ENCODE peak calls at places on chromosomes 13 and 19, in nine cellular contexts. J is stomach, F is transverse colon, I is GM12878, X is A549, H is tibial nerve, Q is K562, W is sigmoid colon, C is ovary. R is an unnamed sample.
A peak's percentile ranks its signal among the peaks of the same experiment; 100 is the strongest.

GRCh38 chr19:9943744-9944143 is 7.4 kb upstream of the OLFM2 start:
- DNase-seq in H (no peak), F (no peak), W (no peak), C (no peak), X (no peak), Q (no peak), J (no peak), I (no peak), R (no peak)

GRCh38 chr19:38796154-38796553 is 7.2 kb downstream of the LGALS7B start:
- DNase-seq in H (no peak), X (no peak), I (no peak), J (no peak), C (no peak), F (no peak), Q (no peak), W (no peak), R (no peak)

GRCh38 chr13:95564091-95564490 is 11.6 kb downstream of the CLDN10 start:
- DNase-seq in W (no peak), H (no peak), J (no peak), X (no peak), C (no peak), I (no peak), Q (no peak), F (no peak), R (no peak)

GRCh38 chr19:55441692-55442321 is 1.3 kb downstream of the SHISA7 start:
- DNase-seq in J (no peak), F (no peak), C (no peak), Q (peak; percentile 80), H (no peak), I (no peak), X (no peak), W (no peak), R (peak; percentile 80)

GRCh38 chr19:5588906-5589676 is 21.3 kb upstream of the TINCR start:
- DNase-seq in C (no peak), Q (no peak), F (no peak), H (no peak), J (no peak), X (no peak), W (no peak), I (no peak), R (no peak)

GRCh38 chr13:110361365-110361911 is 54.4 kb downstream of the COL4A2 start:
- DNase-seq in X (no peak), H (peak; percentile 47), W (peak; percentile 90), J (no peak), I (no peak), Q (no peak), C (no peak), F (peak; percentile 50), R (no peak)

GRCh38 chr13:108700421-108701170 is 71.2 kb downstream of the MYO16 start:
- DNase-seq in J (no peak), W (no peak), X (peak; percentile 4), C (no peak), Q (no peak), I (no peak), F (no peak), H (no peak), R (no peak)

GRCh38 chr19:46404039-46404883 is 9.1 kb downstream of the CCDC8 start:
- DNase-seq in H (peak; percentile 47), I (no peak), X (peak; percentile 93), J (peak; percentile 35), Q (peak; percentile 39), C (peak; percentile 70), F (peak; percentile 63), W (peak; percentile 82), R (peak; percentile 40)

GRCh38 chr19:16702123-16702522 is 17.5 kb upstream of the NWD1 start:
- DNase-seq in H (peak; percentile 83), W (peak; percentile 70), C (no peak), X (no peak), J (no peak), Q (no peak), F (no peak), I (no peak), R (peak; percentile 22)

GRCh38 chr13:34201050-34201913 is 383.3 kb downstream of the RFC3 start:
- DNase-seq in H (no peak), W (no peak), C (no peak), X (peak; percentile 18), I (no peak), F (no peak), Q (no peak), J (no peak), R (no peak)

GRCh38 chr19:15454371-15454800 is 4.6 kb upstream of the WIZ start:
- DNase-seq in C (no peak), X (peak; percentile 30), H (no peak), J (peak; percentile 51), F (no peak), Q (no peak), I (no peak), W (no peak), R (no peak)

GRCh38 chr13:102555914-102556553 is 40.8 kb upstream of the TPP2 start:
- DNase-seq in H (no peak), W (no peak), X (peak; percentile 15), I (no peak), Q (peak; percentile 11), J (no peak), C (no peak), F (no peak), R (no peak)

GRCh38 chr13:19838726-19839342 is 24.6 kb downstream of the ZMYM5 start:
- DNase-seq in H (no peak), C (no peak), W (no peak), Q (no peak), F (no peak), I (no peak), J (no peak), X (no peak), R (no peak)

GRCh38 chr13:77994166-77994565 is 75.5 kb upstream of the EDNRB start:
- DNase-seq in X (no peak), Q (no peak), C (no peak), F (no peak), J (no peak), W (no peak), H (no peak), I (no peak), R (no peak)

GRCh38 chr13:93080587-93080986 is 146.0 kb upstream of the GPC6 start:
- DNase-seq in F (no peak), X (no peak), Q (no peak), W (no peak), J (no peak), H (no peak), I (no peak), C (no peak), R (no peak)

GRCh38 chr13:111664060-111664459 is 343.6 kb downstream of the TEX29 start:
- DNase-seq in X (no peak), W (no peak), C (peak; percentile 6), J (no peak), I (no peak), H (no peak), F (no peak), Q (no peak), R (no peak)

GRCh38 chr13:26299168-26299788 is 45.3 kb downstream of the CDK8 start:
- DNase-seq in X (no peak), J (no peak), I (no peak), W (no peak), F (no peak), Q (no peak), H (no peak), C (no peak), R (no peak)

GRCh38 chr19:48627865-48628314 is 8.6 kb downstream of the SPHK2 start:
- DNase-seq in F (no peak), J (no peak), H (no peak), C (no peak), I (no peak), X (no peak), Q (no peak), W (peak; percentile 70), R (no peak)

GRCh38 chr13:107730835-107731234 is 484.5 kb downstream of the LIG4 start:
- DNase-seq in W (no peak), C (no peak), H (no peak), Q (no peak), I (no peak), F (no peak), X (no peak), J (no peak), R (no peak)

DNA sequence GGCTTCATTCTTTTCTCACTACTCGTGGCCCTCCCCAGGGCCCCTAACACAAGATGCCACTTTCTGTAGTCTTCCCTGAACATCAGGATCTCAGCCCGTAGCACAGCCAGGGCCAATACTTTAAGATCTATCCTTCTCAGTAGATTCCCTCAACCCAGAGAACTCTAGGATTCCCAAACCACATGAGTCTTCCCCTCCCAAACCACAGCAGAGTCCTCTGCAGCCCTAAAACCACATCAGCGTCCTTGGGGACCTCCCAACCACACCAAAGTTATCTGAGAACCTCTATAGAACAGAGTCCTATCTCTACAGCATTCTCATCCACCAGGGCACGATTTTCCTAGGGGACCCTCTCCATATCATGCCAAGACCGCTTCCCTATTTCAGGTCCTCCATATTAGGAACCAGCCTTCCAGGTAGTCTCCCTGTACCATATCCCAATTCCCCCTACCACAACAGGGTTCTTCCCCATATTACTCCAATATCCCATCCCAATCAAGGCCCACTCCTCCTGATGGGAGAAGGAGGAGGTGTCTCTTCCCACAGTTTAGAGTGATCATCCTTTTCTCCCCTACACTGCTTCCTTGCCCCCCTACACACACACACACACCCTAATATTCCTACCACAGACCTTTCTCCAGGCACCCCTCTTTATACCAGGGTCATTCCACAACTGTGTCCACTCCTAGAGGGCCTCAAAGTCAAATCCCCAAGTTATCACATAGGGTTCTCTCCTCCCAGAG is 1.4 kb downstream of the DYRK1B start:
- DNase-seq in C (no peak), J (no peak), X (no peak), H (no peak), W (no peak), I (no peak), F (no peak), Q (no peak), R (no peak)
- H3K27ac ChIP-seq in C (peak overlapping the region; percentile 69), J (no peak overlapping the region), X (peak overlapping the region; percentile 87), H (peak overlapping the region; percentile 94), W (peak overlapping the region; percentile 85), I (peak overlapping the region; percentile 51), F (peak overlapping the region; percentile 90), Q (peak overlapping the region; percentile 76), R (peak overlapping the region; percentile 86)

GRCh38 chr19:58196911-58197616 is 14.2 kb downstream of the ZNF274 start:
- DNase-seq in F (no peak), J (no peak), H (no peak), W (no peak), C (no peak), Q (no peak), X (no peak), I (no peak), R (no peak)
- H3K9me3 ChIP-seq in F (peaks cover 97% of the 10 kb centered on the region), J (peaks cover 97% of the 10 kb centered on the region), H (peaks cover 47% of the 10 kb centered on the region), W (peaks cover 97% of the 10 kb centered on the region), C (peaks cover 93% of the 10 kb centered on the region), Q (peaks cover 76% of the 10 kb centered on the region), X (peaks cover 97% of the 10 kb centered on the region), I (peaks cover 64% of the 10 kb centered on the region), R (peaks cover 100% of the 10 kb centered on the region)

GRCh38 chr19:31339405-31339804 is 9.8 kb downstream of the TSHZ3 start:
- DNase-seq in H (no peak), X (no peak), F (no peak), J (no peak), Q (peak; percentile 21), W (no peak), C (no peak), I (no peak), R (no peak)
- TF ChIP-seq EP300 in H (no peak), X (no peak), F (no peak), J (no peak), Q (no peak), W (no peak), C (no peak), I (no peak), R (no peak)

DNA sequence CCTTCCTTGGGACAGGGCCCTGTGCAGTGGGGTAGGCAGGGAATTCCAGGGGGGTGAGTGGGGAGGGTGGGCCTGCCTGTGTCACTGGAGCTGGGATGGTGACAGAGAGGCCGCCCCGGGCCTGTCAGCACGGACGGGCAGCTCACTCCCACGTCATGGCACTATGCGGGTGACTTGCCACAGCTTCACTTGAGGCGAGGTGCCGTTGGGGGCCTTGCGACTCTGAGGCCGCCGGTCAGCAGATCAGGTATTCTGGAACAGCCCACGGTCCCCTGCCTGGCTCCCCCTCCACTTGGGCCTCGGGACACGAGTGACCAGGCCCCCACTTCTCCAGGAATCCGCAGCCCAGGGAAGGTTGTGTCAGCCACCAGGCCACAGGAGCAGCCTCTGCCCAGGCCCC is 2.9 kb upstream of the MIDN start:
- DNase-seq in X (no peak), C (peak; percentile 47), I (no peak), Q (no peak), F (no peak), H (no peak), W (peak; percentile 81), J (no peak), R (peak; percentile 79)
- H3K27ac ChIP-seq in X (peak overlapping the region; percentile 91), C (peak overlapping the region; percentile 86), I (no peak overlapping the region), Q (peak overlapping the region; percentile 69), F (peak overlapping the region; percentile 99), H (peak overlapping the region; percentile 99), W (peak overlapping the region; percentile 100), J (peak overlapping the region; percentile 80), R (peak overlapping the region; percentile 84)